ENCODE peak calls at places on chromosomes 3 and 15, in six cellular contexts. H is kidney; Y is CD8-positive, alpha-beta T cell; P is activated CD8-positive, alpha-beta T cell treated with anti-CD3 and anti-CD28 coated beads for 36 hours; F is MCF 10A; J is cardiac fibroblast. U is an unnamed sample.

GRCh38 chr15:27486036-27486435 is 515.1 kb downstream of the GABRG3 start:
- DNase-seq in H (no peak), Y (no peak), P (no peak), F (no peak), J (no peak), U (no peak)

GRCh38 chr3:42701371-42702065 is 1.1 kb downstream of the HHATL start:
- DNase-seq in H (no peak), Y (peak), P (peak), F (peak), J (peak), U (peak)

GRCh38 chr3:79003994-79004393 is 763.8 kb downstream of the ROBO1 start:
- DNase-seq in H (no peak), Y (no peak), P (no peak), F (no peak), J (no peak), U (no peak)

GRCh38 chr3:149653564-149653963 is 4.3 kb downstream of the WWTR1 start:
- DNase-seq in H (no peak), Y (no peak), P (no peak), F (no peak), J (no peak), U (no peak)

GRCh38 chr3:9951126-9951525 is 1.1 kb downstream of the PRRT3 start:
- DNase-seq in H (no peak), Y (no peak), P (peak), F (no peak), J (no peak), U (no peak)

GRCh38 chr15:78775472-78775871 is 35.8 kb downstream of the ADAMTS7 start:
- DNase-seq in H (peak), Y (no peak), P (no peak), F (no peak), J (no peak), U (no peak)

GRCh38 chr3:157868168-157868567 is 238.1 kb downstream of the SHOX2 start:
- DNase-seq in H (no peak), Y (no peak), P (no peak), F (peak), J (peak), U (no peak)

GRCh38 chr15:67922971-67923646 is 83.3 kb upstream of the RNU6-1 start:
- DNase-seq in H (no peak), Y (no peak), P (no peak), F (no peak), J (no peak), U (no peak)

GRCh38 chr15:31214158-31214863 is 112.3 kb upstream of the KLF13 start:
- DNase-seq in H (no peak), Y (peak), P (peak), F (no peak), J (no peak), U (peak)

GRCh38 chr3:158313344-158313927 is 203.5 kb downstream of the RSRC1 start:
- DNase-seq in H (no peak), Y (no peak), P (no peak), F (peak), J (peak), U (no peak)

GRCh38 chr3:128584412-128585020 is 66.1 kb downstream of the RPN1 start:
- DNase-seq in H (peak), Y (peak), P (peak), F (peak), J (peak), U (peak)

GRCh38 chr15:43239732-43240491 is 19.1 kb upstream of the EPB42 start:
- DNase-seq in H (no peak), Y (no peak), P (peak), F (no peak), J (peak), U (no peak)

GRCh38 chr15:44300567-44300966 is 12.0 kb downstream of the GOLM2 start:
- DNase-seq in H (no peak), Y (no peak), P (no peak), F (no peak), J (no peak), U (no peak)

GRCh38 chr3:197501496-197501878 is 54.3 kb downstream of the BDH1 start:
- DNase-seq in H (no peak), Y (no peak), P (peak), F (no peak), J (peak), U (no peak)

GRCh38 chr3:159126261-159127020 is 324.6 kb downstream of the MFSD1 start:
- DNase-seq in H (no peak), Y (no peak), P (no peak), F (no peak), J (peak), U (no peak)

GRCh38 chr15:79965836-79966630 is 5.0 kb downstream of the BCL2A1 start:
- DNase-seq in H (no peak), Y (no peak), P (no peak), F (no peak), J (peak), U (no peak)

GRCh38 chr15:64640146-64640868 is 135.1 kb downstream of the RBPMS2 start:
- DNase-seq in H (no peak), Y (no peak), P (no peak), F (no peak), J (no peak), U (no peak)

GRCh38 chr3:112550859-112551258 is 10.9 kb downstream of the ATG3 start:
- DNase-seq in H (no peak), Y (no peak), P (no peak), F (no peak), J (no peak), U (no peak)
- TF ChIP-seq CTCF in H (no peak), Y (no peak), P (no peak), F (no peak), J (no peak), U (no peak)

GRCh38 chr3:160398820-160399346 is at the start of gene IFT80:
- DNase-seq in H (peak), Y (peak), P (peak), F (peak), J (peak), U (peak)
- TF ChIP-seq CTCF in H (no peak), Y (no peak), P (no peak), F (no peak), J (peak), U (no peak)

DNA sequence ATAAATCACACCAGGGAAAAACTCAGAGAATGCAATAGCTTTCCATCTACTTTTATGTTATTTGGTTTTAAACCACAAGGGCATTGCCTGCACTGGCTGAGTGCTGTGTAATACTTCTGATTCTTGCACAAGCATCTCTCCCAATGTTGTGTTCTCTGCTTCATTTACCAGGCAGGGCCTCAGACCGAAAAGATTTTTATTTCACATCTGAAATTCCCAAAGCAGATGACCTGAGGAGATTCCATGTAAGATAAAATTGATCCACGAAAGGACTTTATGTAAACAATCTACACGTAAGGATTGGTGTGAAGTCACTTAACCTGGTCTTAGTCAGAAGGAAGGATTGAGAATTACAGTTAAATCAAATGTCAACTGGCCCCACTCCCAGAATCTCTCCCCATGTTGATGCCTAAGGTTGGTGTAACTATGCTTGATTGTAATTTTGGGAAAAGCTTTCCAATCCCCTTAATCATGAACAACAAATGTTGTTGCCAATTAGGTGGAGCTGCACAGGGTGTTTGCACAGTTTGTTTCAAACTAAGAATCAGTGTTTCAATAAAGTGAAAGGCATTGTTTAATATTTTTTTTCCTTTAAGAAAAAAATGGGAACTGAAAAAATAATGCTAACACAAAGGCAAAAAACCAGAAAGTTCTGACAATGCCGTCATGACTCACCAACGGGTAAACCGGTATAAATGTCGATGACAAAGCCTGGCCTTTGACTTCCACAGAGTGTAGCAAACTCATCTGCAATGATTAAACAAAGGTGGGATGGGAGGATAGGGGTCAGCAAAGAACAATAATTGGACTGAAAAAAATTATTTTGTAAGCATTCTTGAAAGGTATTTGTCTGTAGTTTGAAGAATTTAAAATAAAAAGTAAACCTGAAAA is 128.6 kb downstream of the DUT start:
- DNase-seq in H (no peak), Y (no peak), P (no peak), F (peak), J (peak), U (no peak)
- TF ChIP-seq CTCF in H (no peak), Y (no peak), P (no peak), F (no peak), J (peak), U (no peak)

GRCh38 chr3:125140011-125140813 is 72.3 kb downstream of the SLC12A8 start:
- DNase-seq in H (no peak), Y (no peak), P (no peak), F (peak), J (peak), U (peak)

GRCh38 chr3:125142418-125142778 is 70.2 kb downstream of the SLC12A8 start:
- DNase-seq in H (no peak), Y (no peak), P (no peak), F (no peak), J (no peak), U (no peak)

GRCh38 chr3:125143538-125143937 is 69.0 kb downstream of the SLC12A8 start:
- DNase-seq in H (no peak), Y (no peak), P (no peak), F (no peak), J (no peak), U (no peak)

GRCh38 chr3:125140817-125141595 is 71.5 kb downstream of the SLC12A8 start:
- DNase-seq in H (no peak), Y (no peak), P (peak), F (no peak), J (peak), U (no peak)

DNA sequence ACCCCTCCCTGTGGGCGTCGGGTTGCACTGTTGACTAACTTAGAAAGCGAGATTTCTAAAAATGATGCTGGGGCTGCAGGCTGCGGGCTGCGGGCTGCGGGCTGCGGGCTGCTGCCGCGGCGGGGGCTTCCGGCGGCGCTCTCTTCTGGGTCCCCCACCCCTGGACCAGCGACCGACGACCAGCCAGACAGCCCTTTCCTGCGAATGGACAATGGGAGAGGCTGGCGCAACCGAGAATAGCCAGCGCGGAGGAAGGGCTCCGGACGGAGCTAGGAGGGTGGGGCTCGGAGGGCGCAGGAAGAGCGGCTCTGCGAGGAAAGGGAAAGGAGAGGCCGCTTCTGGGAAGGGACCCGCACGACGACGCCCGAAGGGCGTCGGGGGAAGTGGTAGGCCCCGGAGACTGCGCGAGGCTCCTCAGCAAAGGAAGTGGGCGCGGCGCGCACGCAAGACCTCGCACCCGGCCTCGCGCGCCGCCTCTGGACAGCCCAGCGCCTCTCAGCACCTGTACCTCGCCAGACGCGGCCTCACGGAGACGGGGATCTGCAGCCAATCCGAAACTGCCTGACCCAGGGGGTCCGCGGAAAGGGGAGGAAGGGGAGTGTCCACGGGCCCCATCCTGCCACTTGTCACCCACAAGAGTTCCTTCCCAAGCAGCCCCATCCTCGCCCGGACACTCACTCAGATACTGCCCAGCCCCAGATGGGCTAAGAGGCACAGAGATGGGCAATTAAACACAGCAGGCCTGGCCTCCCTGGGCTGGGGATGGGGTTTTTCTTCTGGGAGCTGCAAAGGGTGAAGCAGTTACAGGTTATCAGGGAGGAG is 70.7 kb downstream of the SLC12A8 start:
- DNase-seq in H (peak), Y (peak), P (peak), F (no peak), J (peak), U (no peak)
- TF ChIP-seq CTCF in H (no peak), Y (peak), P (peak), F (no peak), J (peak), U (peak)

GRCh38 chr3:145013931-145014330 is 1042.3 kb downstream of the DIPK2A start:
- DNase-seq in H (no peak), Y (no peak), P (no peak), F (no peak), J (no peak), U (no peak)
- TF ChIP-seq CTCF in H (no peak), Y (no peak), P (no peak), F (no peak), J (no peak), U (no peak)

DNA sequence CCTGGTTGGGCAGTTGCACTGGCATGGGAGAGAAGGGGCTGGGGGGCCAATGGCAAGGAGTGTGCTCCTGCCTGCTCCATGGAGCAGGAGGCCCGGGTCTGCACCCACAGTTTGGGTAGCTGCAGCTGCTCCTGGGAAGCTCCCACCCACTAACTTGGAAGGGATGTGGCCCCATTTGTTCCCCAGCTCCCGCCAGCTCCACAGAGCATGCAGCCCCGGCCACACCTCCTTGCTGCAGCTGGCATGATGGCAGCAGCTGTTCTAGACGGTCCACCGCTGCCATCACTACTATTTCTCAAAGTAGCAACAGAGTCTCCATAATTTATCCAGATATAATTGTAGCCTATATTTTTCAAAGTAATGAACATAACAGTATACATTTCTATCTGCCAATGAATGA is 65.8 kb downstream of the PIK3CB start:
- DNase-seq in H (no peak), Y (no peak), P (no peak), F (no peak), J (no peak), U (no peak)
- TF ChIP-seq CTCF in H (no peak), Y (no peak), P (no peak), F (no peak), J (no peak), U (no peak)

DNA sequence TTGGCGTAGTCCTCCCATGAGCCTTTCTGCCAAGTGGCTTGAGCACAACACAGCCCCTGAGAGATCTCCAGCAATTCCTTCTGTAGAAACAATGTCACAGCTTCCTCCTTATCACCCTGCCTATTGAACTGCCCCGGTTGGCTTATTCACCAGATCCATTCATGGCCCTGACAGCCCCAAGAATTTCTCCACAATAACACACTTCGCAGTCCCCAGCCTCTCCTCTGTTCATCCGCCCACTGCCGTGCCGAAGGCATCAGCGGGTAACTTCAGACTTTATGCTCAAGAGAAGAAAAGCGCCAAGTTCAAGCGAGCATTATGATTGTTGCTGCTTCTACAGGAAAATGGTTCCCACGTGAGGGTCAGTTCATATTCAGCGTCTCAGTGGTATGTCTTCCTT is 403.9 kb downstream of the VPS13C start:
- DNase-seq in H (no peak), Y (no peak), P (no peak), F (no peak), J (no peak), U (no peak)
- TF ChIP-seq CTCF in H (no peak), Y (no peak), P (no peak), F (no peak), J (no peak), U (no peak)

GRCh38 chr3:35663471-35663870 is 24.1 kb downstream of the ARPP21 start:
- DNase-seq in H (no peak), Y (no peak), P (no peak), F (no peak), J (no peak), U (no peak)

GRCh38 chr3:35665390-35666055 is 26.2 kb downstream of the ARPP21 start:
- DNase-seq in H (no peak), Y (no peak), P (no peak), F (no peak), J (peak), U (no peak)

GRCh38 chr3:35654471-35654870 is 15.1 kb downstream of the ARPP21 start:
- DNase-seq in H (no peak), Y (no peak), P (no peak), F (no peak), J (no peak), U (no peak)

GRCh38 chr3:35664460-35664919 is 25.2 kb downstream of the ARPP21 start:
- DNase-seq in H (peak), Y (no peak), P (no peak), F (no peak), J (peak), U (peak)

DNA sequence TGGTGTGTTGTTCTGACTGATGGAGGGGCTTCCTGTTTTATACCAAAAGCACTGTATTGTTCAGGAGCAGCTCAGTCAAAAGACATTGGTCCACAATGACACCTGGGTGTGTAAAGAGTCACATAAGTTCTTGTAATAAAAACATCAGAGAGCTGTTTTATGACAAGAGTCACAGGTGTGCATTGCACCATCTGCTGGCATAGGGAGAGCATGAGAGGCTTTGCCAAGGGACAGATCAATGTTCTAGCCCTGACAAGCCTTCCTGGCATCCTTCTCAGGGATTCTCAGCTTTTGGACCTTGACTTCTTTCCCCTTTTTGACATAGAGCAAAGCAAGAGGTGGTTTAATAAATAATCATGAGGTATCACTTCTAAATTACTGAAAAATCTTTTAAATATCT is 20.5 kb downstream of the ARPP21 start:
- DNase-seq in H (no peak), Y (no peak), P (peak), F (peak), J (no peak), U (no peak)
- TF ChIP-seq CTCF in H (peak), Y (no peak), P (no peak), F (peak), J (peak), U (no peak)

DNA sequence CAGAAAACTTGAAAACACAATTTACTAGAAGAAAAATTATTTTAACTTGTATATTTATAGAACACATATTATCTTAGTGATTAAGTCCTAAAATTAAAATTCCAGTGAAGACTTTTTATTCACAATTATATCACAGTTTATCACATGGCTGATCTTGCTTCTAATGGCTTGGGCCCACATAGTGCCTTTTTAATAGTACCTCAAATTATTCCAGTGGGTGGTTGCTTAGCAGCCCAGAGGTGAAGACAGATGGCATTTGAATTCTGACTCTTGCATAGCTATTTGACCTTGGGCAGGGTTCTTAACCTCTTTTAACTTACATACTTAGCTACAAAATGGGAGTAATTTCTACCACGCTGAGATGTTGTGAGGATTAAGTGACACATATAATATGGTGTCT is 214.7 kb upstream of the SGO1 start:
- DNase-seq in H (no peak), Y (no peak), P (no peak), F (no peak), J (no peak), U (no peak)
- TF ChIP-seq CTCF in H (no peak), Y (no peak), P (no peak), F (no peak), J (no peak), U (no peak)